ENCODE peak calls at places on chromosomes 7 and 10, in five cellular contexts. One of them, this sample, is unnamed.

GRCh38 chr7:111710839-111711380 is 148.6 kb upstream of the IMMP2L start:
- DNase-seq in cardiac fibroblast: no peak
- DNase-seq in suprapubic skin: no peak
- DNase-seq in transverse colon: no peak
- DNase-seq in dorsolateral prefrontal cortex: no peak
- DNase-seq in this sample: no peak

GRCh38 chr10:68330852-68331454 is 911 bp upstream of the HNRNPH3 start:
- DNase-seq in transverse colon: peak
- DNase-seq in cardiac fibroblast: peak
- DNase-seq in suprapubic skin: no peak
- DNase-seq in dorsolateral prefrontal cortex: no peak
- DNase-seq in this sample: no peak

GRCh38 chr7:157436763-157437480 is 100.1 kb downstream of the DNAJB6 start:
- DNase-seq in cardiac fibroblast: no peak
- DNase-seq in suprapubic skin: peak
- DNase-seq in dorsolateral prefrontal cortex: no peak
- DNase-seq in transverse colon: no peak
- DNase-seq in this sample: no peak

GRCh38 chr10:123808873-123809272 is 82.7 kb downstream of the CPXM2 start:
- DNase-seq in cardiac fibroblast: peak
- DNase-seq in transverse colon: no peak
- DNase-seq in suprapubic skin: no peak
- DNase-seq in dorsolateral prefrontal cortex: no peak
- DNase-seq in this sample: no peak

GRCh38 chr10:97830064-97830463 is 19.6 kb upstream of the GOLGA7B start:
- DNase-seq in cardiac fibroblast: no peak
- DNase-seq in dorsolateral prefrontal cortex: no peak
- DNase-seq in transverse colon: no peak
- DNase-seq in suprapubic skin: no peak
- DNase-seq in this sample: no peak

GRCh38 chr10:35237766-35238512 is 98.4 kb upstream of the CCNY start:
- DNase-seq in suprapubic skin: no peak
- DNase-seq in dorsolateral prefrontal cortex: no peak
- DNase-seq in transverse colon: no peak
- DNase-seq in cardiac fibroblast: no peak
- DNase-seq in this sample: no peak

GRCh38 chr7:141043621-141044020 is 28.9 kb upstream of the MRPS33 start:
- DNase-seq in suprapubic skin: no peak
- DNase-seq in transverse colon: no peak
- DNase-seq in dorsolateral prefrontal cortex: no peak
- DNase-seq in cardiac fibroblast: peak
- DNase-seq in this sample: no peak

GRCh38 chr10:124697837-124698559 is 46.2 kb downstream of the FAM53B start:
- DNase-seq in cardiac fibroblast: peak
- DNase-seq in dorsolateral prefrontal cortex: no peak
- DNase-seq in suprapubic skin: no peak
- DNase-seq in transverse colon: no peak
- DNase-seq in this sample: no peak

GRCh38 chr7:5231116-5231515 is 41.1 kb downstream of the WIPI2 start:
- DNase-seq in cardiac fibroblast: no peak
- DNase-seq in dorsolateral prefrontal cortex: no peak
- DNase-seq in suprapubic skin: no peak
- DNase-seq in transverse colon: peak
- DNase-seq in this sample: no peak

GRCh38 chr10:79468841-79469585 is 23.6 kb upstream of the ZCCHC24 start:
- DNase-seq in suprapubic skin: no peak
- DNase-seq in cardiac fibroblast: no peak
- DNase-seq in dorsolateral prefrontal cortex: no peak
- DNase-seq in transverse colon: no peak
- DNase-seq in this sample: no peak

GRCh38 chr7:94883676-94884075 is 23.7 kb upstream of the PPP1R9A start:
- DNase-seq in transverse colon: no peak
- DNase-seq in suprapubic skin: no peak
- DNase-seq in cardiac fibroblast: no peak
- DNase-seq in dorsolateral prefrontal cortex: no peak
- DNase-seq in this sample: no peak

GRCh38 chr10:102375250-102375649 is 20.3 kb upstream of the NFKB2 start:
- DNase-seq in transverse colon: no peak
- DNase-seq in suprapubic skin: no peak
- DNase-seq in cardiac fibroblast: no peak
- DNase-seq in dorsolateral prefrontal cortex: no peak
- DNase-seq in this sample: no peak
- TF ChIP-seq CTCF in transverse colon: no peak
- TF ChIP-seq CTCF in suprapubic skin: no peak
- TF ChIP-seq CTCF in cardiac fibroblast: peak
- TF ChIP-seq CTCF in dorsolateral prefrontal cortex: no peak
- TF ChIP-seq CTCF in this sample: no peak

DNA sequence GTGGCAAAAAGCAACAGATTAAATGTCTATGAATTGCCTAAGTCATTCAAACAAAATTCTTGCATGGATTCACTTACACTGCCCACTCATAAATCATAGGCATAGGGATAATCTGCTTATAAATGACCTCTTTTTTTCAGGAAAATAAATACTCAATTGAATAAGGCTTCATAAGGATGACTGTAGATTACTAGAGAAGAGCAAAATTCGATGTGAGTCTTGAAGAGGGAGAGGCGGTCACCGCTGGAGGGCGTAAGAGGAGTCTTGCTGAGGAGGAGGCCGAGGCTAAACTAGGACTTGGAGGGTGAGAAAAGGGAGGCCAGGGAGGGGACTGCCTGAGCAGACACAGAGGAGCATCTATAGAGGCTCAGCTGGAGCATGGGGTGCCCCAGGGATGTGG is 135.4 kb upstream of the RSU1 start:
- DNase-seq in suprapubic skin: no peak
- DNase-seq in cardiac fibroblast: peak
- DNase-seq in dorsolateral prefrontal cortex: no peak
- DNase-seq in transverse colon: no peak
- DNase-seq in this sample: no peak
- TF ChIP-seq CTCF in suprapubic skin: no peak
- TF ChIP-seq CTCF in cardiac fibroblast: peak
- TF ChIP-seq CTCF in dorsolateral prefrontal cortex: no peak
- TF ChIP-seq CTCF in transverse colon: no peak
- TF ChIP-seq CTCF in this sample: no peak

GRCh38 chr7:159030490-159031134 is 114.1 kb downstream of the VIPR2 start:
- DNase-seq in cardiac fibroblast: no peak
- DNase-seq in transverse colon: peak
- DNase-seq in suprapubic skin: peak
- DNase-seq in dorsolateral prefrontal cortex: no peak
- DNase-seq in this sample: no peak
- TF ChIP-seq CTCF in cardiac fibroblast: no peak
- TF ChIP-seq CTCF in transverse colon: peak
- TF ChIP-seq CTCF in suprapubic skin: peak
- TF ChIP-seq CTCF in dorsolateral prefrontal cortex: peak
- TF ChIP-seq CTCF in this sample: no peak

GRCh38 chr7:117808273-117808868 is 64.9 kb downstream of the CTTNBP2 start:
- DNase-seq in dorsolateral prefrontal cortex: no peak
- DNase-seq in transverse colon: no peak
- DNase-seq in cardiac fibroblast: no peak
- DNase-seq in suprapubic skin: no peak
- DNase-seq in this sample: no peak

GRCh38 chr7:117808910-117809705 is 64.1 kb downstream of the CTTNBP2 start:
- DNase-seq in cardiac fibroblast: no peak
- DNase-seq in dorsolateral prefrontal cortex: no peak
- DNase-seq in suprapubic skin: no peak
- DNase-seq in transverse colon: no peak
- DNase-seq in this sample: no peak

GRCh38 chr7:117806011-117806410 is 67.2 kb downstream of the CTTNBP2 start:
- DNase-seq in dorsolateral prefrontal cortex: no peak
- DNase-seq in suprapubic skin: no peak
- DNase-seq in transverse colon: no peak
- DNase-seq in cardiac fibroblast: no peak
- DNase-seq in this sample: no peak

GRCh38 chr7:117809958-117810357 is 63.3 kb downstream of the CTTNBP2 start:
- DNase-seq in transverse colon: no peak
- DNase-seq in suprapubic skin: no peak
- DNase-seq in cardiac fibroblast: no peak
- DNase-seq in dorsolateral prefrontal cortex: no peak
- DNase-seq in this sample: no peak

GRCh38 chr7:117807688-117808087 is 65.6 kb downstream of the CTTNBP2 start:
- DNase-seq in transverse colon: no peak
- DNase-seq in suprapubic skin: no peak
- DNase-seq in cardiac fibroblast: no peak
- DNase-seq in dorsolateral prefrontal cortex: no peak
- DNase-seq in this sample: no peak
- TF ChIP-seq CTCF in transverse colon: no peak
- TF ChIP-seq CTCF in suprapubic skin: no peak
- TF ChIP-seq CTCF in cardiac fibroblast: no peak
- TF ChIP-seq CTCF in dorsolateral prefrontal cortex: no peak
- TF ChIP-seq CTCF in this sample: no peak

DNA sequence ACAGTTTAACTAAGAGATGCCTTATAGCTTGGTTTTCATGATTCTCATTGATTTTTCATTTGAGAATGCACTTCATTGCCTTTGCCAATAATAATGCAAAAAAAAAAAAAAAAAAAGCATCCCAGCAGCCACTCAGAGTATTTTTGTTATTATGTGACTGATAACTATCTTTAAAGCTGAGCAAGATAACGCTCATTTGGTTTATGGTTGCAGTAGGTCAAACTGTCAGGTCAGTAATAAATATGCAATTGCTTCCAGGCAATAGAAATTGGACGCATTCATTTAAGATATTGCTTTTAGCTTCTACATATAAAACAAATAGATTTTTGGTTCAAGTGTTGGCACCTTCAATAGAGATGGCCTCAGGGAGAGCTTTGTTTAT is 215.1 kb downstream of the PRPF18 start:
- DNase-seq in cardiac fibroblast: no peak
- DNase-seq in dorsolateral prefrontal cortex: no peak
- DNase-seq in transverse colon: no peak
- DNase-seq in suprapubic skin: no peak
- DNase-seq in this sample: no peak
- TF ChIP-seq CTCF in cardiac fibroblast: no peak
- TF ChIP-seq CTCF in dorsolateral prefrontal cortex: no peak
- TF ChIP-seq CTCF in transverse colon: no peak
- TF ChIP-seq CTCF in suprapubic skin: no peak
- TF ChIP-seq CTCF in this sample: no peak

GRCh38 chr10:19493917-19494316 is 322.3 kb upstream of the PLXDC2 start:
- DNase-seq in dorsolateral prefrontal cortex: no peak
- DNase-seq in suprapubic skin: no peak
- DNase-seq in transverse colon: no peak
- DNase-seq in cardiac fibroblast: no peak
- DNase-seq in this sample: no peak

GRCh38 chr10:19488592-19489280 is 327.5 kb upstream of the PLXDC2 start:
- DNase-seq in cardiac fibroblast: peak
- DNase-seq in dorsolateral prefrontal cortex: no peak
- DNase-seq in suprapubic skin: no peak
- DNase-seq in transverse colon: peak
- DNase-seq in this sample: no peak
- TF ChIP-seq CTCF in cardiac fibroblast: no peak
- TF ChIP-seq CTCF in dorsolateral prefrontal cortex: no peak
- TF ChIP-seq CTCF in suprapubic skin: no peak
- TF ChIP-seq CTCF in transverse colon: no peak
- TF ChIP-seq CTCF in this sample: no peak

DNA sequence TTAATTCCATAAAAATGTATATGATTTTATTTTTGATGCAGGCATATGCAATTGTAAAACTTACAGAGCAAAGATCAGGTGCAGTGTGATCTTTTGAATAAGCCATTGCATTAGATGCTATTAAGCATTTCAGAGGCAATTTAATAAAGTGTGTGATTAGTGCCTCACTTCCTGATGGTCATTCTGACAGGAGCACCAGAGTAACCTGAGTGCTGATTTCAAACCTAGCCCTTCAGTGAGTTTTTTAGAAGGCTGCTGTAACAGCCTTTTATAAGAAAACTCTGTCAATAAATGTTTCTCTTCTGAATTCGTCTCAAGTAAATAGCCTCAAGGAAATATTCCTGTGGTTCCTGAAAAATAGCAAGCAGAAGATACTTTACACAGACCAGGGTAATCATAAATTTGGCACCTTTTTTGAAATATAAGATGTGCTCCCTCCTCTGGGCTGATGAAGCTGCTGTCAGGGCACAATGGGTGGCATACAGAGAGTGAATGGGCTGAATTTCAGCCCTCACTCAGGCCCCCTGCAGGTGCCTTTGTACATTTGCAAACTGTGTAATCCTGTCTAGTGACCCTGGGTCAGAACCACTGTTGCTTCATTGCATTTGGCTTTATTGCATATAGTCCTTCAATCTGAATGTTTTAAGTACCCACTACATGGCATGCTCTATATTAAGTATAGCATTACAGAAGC is 193.7 kb upstream of the CSTF2T start:
- DNase-seq in dorsolateral prefrontal cortex: no peak
- DNase-seq in suprapubic skin: no peak
- DNase-seq in cardiac fibroblast: peak
- DNase-seq in transverse colon: peak
- DNase-seq in this sample: no peak
- TF ChIP-seq CTCF in dorsolateral prefrontal cortex: peak
- TF ChIP-seq CTCF in suprapubic skin: no peak
- TF ChIP-seq CTCF in cardiac fibroblast: peak
- TF ChIP-seq CTCF in transverse colon: no peak
- TF ChIP-seq CTCF in this sample: peak

This sample was measured in D721Med.